ENCODE peak calls at places on chromosomes 4 and X, in four cellular contexts. N is activated T-cell treated with anti-CD3 and anti-CD28 coated beads, Interleukin-2, amount 50 U/mL, for 72 hours; D is nephron progenitor cell; E is CD8-positive, alpha-beta T cell. J is an unnamed sample.
A peak's percentile ranks its signal among the peaks of the same experiment; 100 is the strongest.

GRCh38 chr4:38002451-38003071 is 42.4 kb downstream of the PTTG2 start:
- DNase-seq in N (no peak), D (no peak), E (no peak), J (no peak)

GRCh38 chrX:19156223-19156622 is 34.0 kb upstream of the ADGRG2 start:
- DNase-seq in N (no peak), D (no peak), E (no peak), J (no peak)

GRCh38 chrX:96453139-96453538 is 231.5 kb upstream of the DIAPH2 start:
- DNase-seq in N (no peak), D (no peak), E (no peak), J (peak; percentile 7)

GRCh38 chr4:72846280-72847111 is 223.0 kb downstream of the COX18 start:
- DNase-seq in N (no peak), D (peak; percentile 31), E (no peak), J (peak; percentile 2)

GRCh38 chrX:70030242-70030823 is 19.4 kb downstream of the AWAT2 start:
- DNase-seq in N (peak; percentile 51), D (peak; percentile 52), E (peak; percentile 9), J (peak; percentile 65)

GRCh38 chrX:40778861-40779575 is 43.7 kb upstream of the MED14 start:
- DNase-seq in N (no peak), D (no peak), E (no peak), J (no peak)

GRCh38 chr4:25081866-25082471 is 51.2 kb upstream of the LGI2 start:
- DNase-seq in N (no peak), D (no peak), E (no peak), J (no peak)

GRCh38 chr4:180280076-180280475 is 1963.1 kb upstream of the TENM3 start:
- DNase-seq in N (no peak), D (no peak), E (no peak), J (no peak)

GRCh38 chrX:13128104-13128503 is 83.7 kb upstream of the FAM9C start:
- DNase-seq in N (no peak), D (no peak), E (no peak), J (no peak)